ENCODE peak calls at places on chromosomes 11 and 22, in six cellular contexts. S, R, L, V, C and O are unnamed samples.

GRCh38 chr22:18966748-18967147 is 30.7 kb upstream of the PRODH start:
- DNase-seq in V (no peak), S (no peak), R (no peak), C (no peak), L (no peak), O (no peak)

GRCh38 chr11:76236092-76237026 is 30.1 kb upstream of the WNT11 start:
- DNase-seq in S (peak), R (peak), V (peak), C (peak), L (peak), O (no peak)

GRCh38 chr22:26860233-26860765 is 202.9 kb downstream of the MIAT start:
- DNase-seq in S (no peak), C (no peak), L (no peak), R (no peak), V (no peak), O (no peak)

GRCh38 chr11:57399221-57399620 is 8.8 kb upstream of the PRG2 start:
- DNase-seq in S (no peak), R (no peak), V (no peak), C (peak), L (no peak), O (no peak)

GRCh38 chr22:49473286-49473685 is 354.4 kb downstream of the BRD1 start:
- DNase-seq in L (no peak), V (no peak), C (no peak), R (no peak), S (no peak), O (no peak)

GRCh38 chr11:125390949-125391348 is 105.1 kb downstream of the FEZ1 start:
- DNase-seq in R (no peak), C (peak), L (no peak), S (no peak), V (no peak), O (no peak)

GRCh38 chr22:42766860-42767259 is 46.2 kb upstream of the A4GALT start:
- DNase-seq in S (no peak), V (peak), R (no peak), L (no peak), C (no peak), O (no peak)

GRCh38 chr11:1573077-1573846 is 1.2 kb upstream of the DUSP8 start:
- DNase-seq in C (no peak), R (no peak), V (peak), S (peak), L (no peak), O (no peak)

GRCh38 chr11:128522063-128522942 is 65.1 kb downstream of the ETS1 start:
- DNase-seq in R (peak), L (peak), C (peak), V (peak), S (peak), O (peak)

GRCh38 chr11:47376543-47377371 is 1.6 kb downstream of the SPI1 start:
- DNase-seq in C (no peak), V (peak), L (peak), R (no peak), S (no peak), O (no peak)

GRCh38 chr11:67024410-67024809 is 1.5 kb downstream of the SYT12 start:
- DNase-seq in R (peak), C (no peak), L (no peak), V (no peak), S (no peak), O (no peak)

GRCh38 chr11:92740251-92740650 is 229.2 kb upstream of the MTNR1B start:
- DNase-seq in S (no peak), L (no peak), R (no peak), V (no peak), C (no peak), O (no peak)

GRCh38 chr22:18988958-18989357 is 52.9 kb upstream of the PRODH start:
- DNase-seq in S (no peak), C (no peak), R (no peak), V (no peak), L (no peak), O (no peak)

GRCh38 chr11:10236850-10237249 is 57.2 kb downstream of the SBF2 start:
- DNase-seq in V (no peak), R (no peak), L (no peak), S (no peak), C (no peak), O (no peak)

GRCh38 chr11:62104816-62105610 is 18.8 kb upstream of the INCENP start:
- DNase-seq in V (peak), S (peak), L (no peak), C (peak), R (no peak), O (no peak)

GRCh38 chr11:70541699-70542098 is 143.4 kb downstream of the CTTN start:
- DNase-seq in S (no peak), C (no peak), L (no peak), V (no peak), R (no peak), O (no peak)

GRCh38 chr22:25172153-25172552 is 27.5 kb upstream of the CRYBB3 start:
- DNase-seq in R (peak), V (no peak), L (no peak), C (peak), S (peak), O (peak)

GRCh38 chr22:39972656-39973055 is 12.5 kb downstream of the TMA7B start:
- DNase-seq in S (no peak), R (no peak), V (no peak), C (no peak), L (no peak), O (no peak)

GRCh38 chr11:16979708-16980622 is 34.2 kb downstream of the PLEKHA7 start:
- DNase-seq in L (no peak), V (no peak), R (no peak), S (no peak), C (no peak), O (no peak)

GRCh38 chr11:105298630-105299029 is 159.1 kb upstream of the CARD18 start:
- DNase-seq in R (no peak), V (no peak), L (no peak), S (no peak), C (peak), O (no peak)

GRCh38 chr11:67286621-67287333 is 2.3 kb upstream of the ANKRD13D start:
- DNase-seq in S (no peak), C (no peak), R (no peak), L (peak), V (no peak), O (no peak)

GRCh38 chr22:30187726-30188407 is 58.7 kb downstream of the LIF start:
- DNase-seq in R (no peak), C (no peak), S (no peak), L (no peak), V (no peak), O (no peak)

GRCh38 chr22:42856179-42856864 is 751 bp downstream of the ARFGAP3 start:
- DNase-seq in L (peak), V (peak), C (peak), S (peak), R (peak), O (no peak)

GRCh38 chr22:32204856-32205722 is at the start of gene RFPL2:
- DNase-seq in S (peak), C (peak), V (no peak), R (peak), L (peak), O (no peak)

GRCh38 chr22:28917747-28918543 is 34.6 kb downstream of the ZNRF3 start:
- DNase-seq in V (peak), C (no peak), L (no peak), S (peak), R (no peak), O (no peak)

GRCh38 chr11:42598341-42598740 is 713.5 kb upstream of the API5 start:
- DNase-seq in R (no peak), S (no peak), V (no peak), C (no peak), L (no peak), O (no peak)

GRCh38 chr11:46239801-46240061 is 37.7 kb upstream of the CREB3L1 start:
- DNase-seq in V (no peak), R (no peak), S (no peak), C (peak), L (no peak), O (no peak)

GRCh38 chr11:118366287-118366686 is 6.9 kb downstream of the UBE4A start:
- DNase-seq in R (no peak), C (no peak), V (no peak), S (no peak), L (no peak), O (peak)

GRCh38 chr11:3108183-3108721 is 51.0 kb upstream of the CARS1 start:
- DNase-seq in C (no peak), S (no peak), L (no peak), R (no peak), V (no peak), O (peak)

GRCh38 chr11:90222152-90222458 is 744 bp downstream of the CHORDC1 start:
- DNase-seq in L (no peak), R (no peak), V (no peak), S (no peak), C (no peak), O (no peak)

GRCh38 chr22:17867160-17867785 is 93.0 kb upstream of the BID start:
- DNase-seq in C (no peak), L (no peak), S (peak), R (no peak), V (peak), O (no peak)

GRCh38 chr11:567629-568258 is 7.0 kb downstream of the RASSF7 start:
- DNase-seq in R (no peak), S (no peak), L (no peak), C (no peak), V (no peak), O (no peak)

GRCh38 chr11:118099838-118100570 is 13.2 kb upstream of the SMIM35 start:
- DNase-seq in L (no peak), C (no peak), R (no peak), S (no peak), V (peak), O (peak)

GRCh38 chr11:112889446-112889845 is 71.8 kb upstream of the NCAM1 start:
- DNase-seq in V (no peak), C (no peak), L (no peak), S (no peak), R (no peak), O (no peak)

GRCh38 chr22:19066531-19067271 is 55.5 kb downstream of the DGCR2 start:
- DNase-seq in L (peak), V (no peak), C (peak), S (no peak), R (no peak), O (peak)

GRCh38 chr22:37258810-37259472 is 14.9 kb upstream of the RAC2 start:
- DNase-seq in V (no peak), L (no peak), R (no peak), S (peak), C (no peak), O (no peak)